ENCODE peak calls at places on chromosomes 1 and 21, in six cellular contexts. One of them, this sample, is unnamed.

GRCh38 chr1:14987829-14988603 is 165.5 kb upstream of the TMEM51 start:
- DNase-seq in GM12878: no peak
- DNase-seq in tibial nerve: no peak
- DNase-seq in stomach: no peak
- DNase-seq in A549: no peak
- DNase-seq in ovary: no peak
- DNase-seq in this sample: no peak

GRCh38 chr21:28714795-28715464 is 277.7 kb downstream of the LTN1 start:
- DNase-seq in ovary: no peak
- DNase-seq in GM12878: no peak
- DNase-seq in tibial nerve: no peak
- DNase-seq in stomach: no peak
- DNase-seq in A549: no peak
- DNase-seq in this sample: no peak

GRCh38 chr1:6700853-6701436 is 671 bp downstream of the DNAJC11 start:
- DNase-seq in stomach: no peak
- DNase-seq in ovary: no peak
- DNase-seq in tibial nerve: no peak
- DNase-seq in A549: no peak
- DNase-seq in GM12878: no peak
- DNase-seq in this sample: peak; percentile 76

GRCh38 chr1:203512830-203513578 is 19.1 kb downstream of the OPTC start:
- DNase-seq in ovary: peak; percentile 35
- DNase-seq in stomach: peak; percentile 44
- DNase-seq in A549: peak; percentile 93
- DNase-seq in GM12878: no peak
- DNase-seq in tibial nerve: peak; percentile 65
- DNase-seq in this sample: peak; percentile 85

GRCh38 chr1:236394905-236395779 is 1.1 kb downstream of the EDARADD start:
- DNase-seq in GM12878: no peak
- DNase-seq in tibial nerve: no peak
- DNase-seq in A549: no peak
- DNase-seq in ovary: peak; percentile 20
- DNase-seq in stomach: peak; percentile 63
- DNase-seq in this sample: no peak

GRCh38 chr21:46500224-46500861 is 41.7 kb downstream of the DIP2A start:
- DNase-seq in GM12878: no peak
- DNase-seq in stomach: no peak
- DNase-seq in tibial nerve: no peak
- DNase-seq in ovary: no peak
- DNase-seq in A549: peak; percentile 30
- DNase-seq in this sample: no peak

GRCh38 chr1:109254621-109255096 is 5.3 kb downstream of the CELSR2 start:
- DNase-seq in stomach: no peak
- DNase-seq in GM12878: no peak
- DNase-seq in tibial nerve: no peak
- DNase-seq in A549: no peak
- DNase-seq in ovary: no peak
- DNase-seq in this sample: no peak

GRCh38 chr1:245614476-245614875 is 459.7 kb downstream of the KIF26B start:
- DNase-seq in A549: no peak
- DNase-seq in tibial nerve: no peak
- DNase-seq in ovary: no peak
- DNase-seq in stomach: no peak
- DNase-seq in GM12878: no peak
- DNase-seq in this sample: no peak

GRCh38 chr1:6358144-6358624 is 35.4 kb downstream of the ACOT7 start:
- DNase-seq in tibial nerve: no peak
- DNase-seq in GM12878: no peak
- DNase-seq in stomach: no peak
- DNase-seq in ovary: no peak
- DNase-seq in A549: no peak
- DNase-seq in this sample: no peak

GRCh38 chr1:51569284-51570062 is 47.4 kb upstream of the OSBPL9 start:
- DNase-seq in A549: peak; percentile 31
- DNase-seq in tibial nerve: no peak
- DNase-seq in GM12878: peak; percentile 84
- DNase-seq in ovary: no peak
- DNase-seq in stomach: peak; percentile 40
- DNase-seq in this sample: no peak

GRCh38 chr1:85559890-85560289 is 20.7 kb upstream of the CCN1 start:
- DNase-seq in GM12878: no peak
- DNase-seq in tibial nerve: no peak
- DNase-seq in stomach: no peak
- DNase-seq in A549: no peak
- DNase-seq in ovary: no peak
- DNase-seq in this sample: no peak

GRCh38 chr1:169681094-169681493 is 30.3 kb downstream of the SELL start:
- DNase-seq in A549: no peak
- DNase-seq in GM12878: no peak
- DNase-seq in tibial nerve: no peak
- DNase-seq in stomach: no peak
- DNase-seq in ovary: no peak
- DNase-seq in this sample: no peak

GRCh38 chr1:111198836-111199235 is 1.6 kb downstream of the DENND2D start:
- DNase-seq in ovary: no peak
- DNase-seq in A549: no peak
- DNase-seq in stomach: no peak
- DNase-seq in GM12878: no peak
- DNase-seq in tibial nerve: no peak
- DNase-seq in this sample: no peak

GRCh38 chr21:43890042-43890441 is 25.0 kb downstream of the AGPAT3 start:
- DNase-seq in stomach: no peak
- DNase-seq in A549: no peak
- DNase-seq in ovary: no peak
- DNase-seq in GM12878: no peak
- DNase-seq in tibial nerve: no peak
- DNase-seq in this sample: no peak

GRCh38 chr21:17526771-17527170 is 13.9 kb downstream of the CXADR start:
- DNase-seq in tibial nerve: no peak
- DNase-seq in GM12878: no peak
- DNase-seq in stomach: no peak
- DNase-seq in A549: no peak
- DNase-seq in ovary: no peak
- DNase-seq in this sample: no peak

GRCh38 chr21:31370281-31370892 is 26.3 kb upstream of the TIAM1 start:
- DNase-seq in stomach: no peak
- DNase-seq in ovary: no peak
- DNase-seq in A549: no peak
- DNase-seq in GM12878: no peak
- DNase-seq in tibial nerve: no peak
- DNase-seq in this sample: no peak

DNA sequence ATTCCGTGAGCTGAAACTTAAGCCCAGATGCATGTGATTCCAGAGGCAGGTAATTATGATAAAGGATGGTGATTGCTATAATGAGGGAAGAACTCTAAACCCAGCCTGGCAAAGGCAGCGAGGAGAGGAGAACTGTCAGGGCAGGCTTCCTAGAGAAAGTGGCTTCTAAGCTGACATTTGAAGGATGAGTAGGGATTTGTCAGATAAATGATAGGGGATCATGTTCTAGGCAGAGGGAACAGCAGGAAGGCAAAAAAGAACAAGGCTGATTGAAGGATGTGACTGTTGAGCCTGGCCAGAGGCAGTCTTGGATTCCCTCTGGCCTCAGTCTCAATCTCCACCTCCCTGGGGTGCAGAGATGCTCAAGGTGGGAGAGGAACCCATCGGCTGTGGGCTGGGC is 146.4 kb upstream of the POU3F1 start:
- DNase-seq in A549: no peak
- DNase-seq in ovary: no peak
- DNase-seq in tibial nerve: no peak
- DNase-seq in GM12878: no peak
- DNase-seq in stomach: no peak
- DNase-seq in this sample: no peak
- TF ChIP-seq EP300 in A549: no peak
- TF ChIP-seq EP300 in ovary: no peak
- TF ChIP-seq EP300 in tibial nerve: no peak
- TF ChIP-seq EP300 in GM12878: no peak
- TF ChIP-seq EP300 in stomach: no peak
- TF ChIP-seq EP300 in this sample: no peak

DNA sequence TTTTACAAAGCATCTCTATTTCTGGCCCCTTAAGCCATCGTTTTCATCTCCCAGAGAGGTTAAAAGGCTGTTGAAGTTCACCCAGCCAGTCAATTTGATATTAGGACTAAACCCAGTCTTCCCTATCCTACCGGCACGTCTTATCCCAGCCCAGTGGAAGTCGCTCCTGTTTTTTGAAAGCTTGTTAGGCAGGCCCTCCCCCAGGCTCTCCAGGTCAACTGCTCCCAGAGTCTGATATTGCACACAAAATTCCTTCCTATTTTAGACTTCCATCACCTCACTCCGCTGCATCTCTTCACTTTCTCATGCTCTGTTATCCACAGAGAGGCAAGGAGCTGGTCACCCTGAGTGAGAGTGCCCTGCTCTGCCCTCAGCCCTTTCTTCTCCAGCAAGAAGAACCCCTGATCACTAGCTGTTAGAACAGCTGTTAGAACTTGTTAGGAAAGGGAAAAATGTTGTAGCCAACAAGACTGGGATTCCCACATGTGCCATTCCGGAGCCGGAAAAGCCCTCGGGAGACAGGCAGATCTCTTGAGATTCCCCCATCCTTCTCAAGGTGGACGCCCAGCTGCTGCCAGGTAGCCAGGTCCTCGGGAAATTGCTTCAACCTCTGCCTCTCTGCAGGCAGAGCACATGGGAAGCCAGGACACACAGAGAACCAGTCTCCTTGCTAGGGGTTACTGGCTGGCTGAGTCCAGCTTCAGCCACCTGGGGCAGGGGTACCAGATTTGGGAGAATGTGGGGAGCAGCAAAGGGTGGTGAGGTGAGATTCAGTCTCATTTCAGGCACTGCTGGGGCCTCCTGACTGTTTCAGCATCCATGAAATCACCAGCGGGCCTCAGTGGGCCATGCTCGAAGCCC is 25.7 kb downstream of the PLXNA2 start:
- DNase-seq in tibial nerve: no peak
- DNase-seq in GM12878: no peak
- DNase-seq in stomach: no peak
- DNase-seq in ovary: no peak
- DNase-seq in A549: no peak
- DNase-seq in this sample: no peak
- TF ChIP-seq POLR2A in tibial nerve: no peak
- TF ChIP-seq POLR2A in GM12878: no peak
- TF ChIP-seq POLR2A in stomach: no peak
- TF ChIP-seq POLR2A in ovary: no peak
- TF ChIP-seq POLR2A in A549: no peak
- TF ChIP-seq POLR2A in this sample: no peak

DNA sequence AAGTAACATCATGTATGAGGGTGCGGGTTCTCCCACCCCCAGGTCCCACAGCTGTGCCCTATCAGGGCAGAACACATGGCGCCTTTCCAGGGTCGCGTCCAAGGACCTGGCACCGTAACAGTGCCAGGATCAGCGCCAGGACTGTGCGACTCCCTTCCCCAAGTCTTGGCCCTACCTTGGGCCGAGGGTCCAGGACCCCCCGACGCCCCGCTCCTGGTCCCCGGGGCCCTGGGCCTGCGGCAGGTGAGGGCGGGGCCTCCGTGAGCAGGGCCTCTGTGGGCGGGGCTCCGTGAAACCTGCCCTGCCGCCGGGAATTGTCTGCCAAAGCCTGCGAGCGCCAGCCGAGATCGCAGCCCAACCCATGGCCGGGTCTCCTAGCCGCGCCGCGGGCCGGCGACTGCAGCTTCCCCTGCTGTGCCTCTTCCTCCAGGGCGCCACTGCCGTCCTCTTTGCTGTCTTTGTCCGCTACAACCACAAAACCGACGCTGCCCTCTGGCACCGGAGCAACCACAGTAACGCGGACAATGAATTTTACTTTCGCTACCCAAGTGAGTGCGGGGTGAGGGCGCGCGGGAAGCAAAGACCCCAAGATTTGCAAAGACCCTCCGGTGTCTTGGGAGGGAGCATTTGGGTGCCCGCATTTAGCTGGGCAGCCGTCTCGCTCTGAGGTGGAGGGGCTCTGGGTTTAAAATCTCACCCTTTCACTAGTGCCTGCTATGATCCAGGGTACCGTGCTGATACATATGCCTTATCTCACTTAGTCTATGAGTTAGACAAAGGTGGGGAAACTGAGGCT is at the start of gene RHBG:
- DNase-seq in ovary: peak; percentile 66
- DNase-seq in GM12878: no peak
- DNase-seq in tibial nerve: no peak
- DNase-seq in stomach: peak; percentile 84
- DNase-seq in A549: no peak
- DNase-seq in this sample: no peak
- TF ChIP-seq EP300 in ovary: no peak
- TF ChIP-seq EP300 in GM12878: no peak
- TF ChIP-seq EP300 in tibial nerve: no peak
- TF ChIP-seq EP300 in stomach: no peak
- TF ChIP-seq EP300 in A549: no peak
- TF ChIP-seq EP300 in this sample: no peak

GRCh38 chr1:70353038-70353437 is 1.5 kb downstream of the ANKRD13C start:
- DNase-seq in ovary: no peak
- DNase-seq in tibial nerve: no peak
- DNase-seq in A549: no peak
- DNase-seq in stomach: no peak
- DNase-seq in GM12878: no peak
- DNase-seq in this sample: no peak

GRCh38 chr1:70355111-70355407 is 537 bp upstream of the ANKRD13C start:
- DNase-seq in GM12878: no peak
- DNase-seq in A549: no peak
- DNase-seq in stomach: no peak
- DNase-seq in ovary: no peak
- DNase-seq in tibial nerve: no peak
- DNase-seq in this sample: no peak

GRCh38 chr1:70358921-70359564 is 4.5 kb upstream of the ANKRD13C start:
- DNase-seq in GM12878: no peak
- DNase-seq in A549: no peak
- DNase-seq in ovary: no peak
- DNase-seq in stomach: no peak
- DNase-seq in tibial nerve: no peak
- DNase-seq in this sample: no peak

GRCh38 chr1:70353641-70354331 is 736 bp downstream of the ANKRD13C start:
- DNase-seq in ovary: no peak
- DNase-seq in tibial nerve: no peak
- DNase-seq in A549: peak; percentile 14
- DNase-seq in stomach: no peak
- DNase-seq in GM12878: peak; percentile 13
- DNase-seq in this sample: peak; percentile 83

DNA sequence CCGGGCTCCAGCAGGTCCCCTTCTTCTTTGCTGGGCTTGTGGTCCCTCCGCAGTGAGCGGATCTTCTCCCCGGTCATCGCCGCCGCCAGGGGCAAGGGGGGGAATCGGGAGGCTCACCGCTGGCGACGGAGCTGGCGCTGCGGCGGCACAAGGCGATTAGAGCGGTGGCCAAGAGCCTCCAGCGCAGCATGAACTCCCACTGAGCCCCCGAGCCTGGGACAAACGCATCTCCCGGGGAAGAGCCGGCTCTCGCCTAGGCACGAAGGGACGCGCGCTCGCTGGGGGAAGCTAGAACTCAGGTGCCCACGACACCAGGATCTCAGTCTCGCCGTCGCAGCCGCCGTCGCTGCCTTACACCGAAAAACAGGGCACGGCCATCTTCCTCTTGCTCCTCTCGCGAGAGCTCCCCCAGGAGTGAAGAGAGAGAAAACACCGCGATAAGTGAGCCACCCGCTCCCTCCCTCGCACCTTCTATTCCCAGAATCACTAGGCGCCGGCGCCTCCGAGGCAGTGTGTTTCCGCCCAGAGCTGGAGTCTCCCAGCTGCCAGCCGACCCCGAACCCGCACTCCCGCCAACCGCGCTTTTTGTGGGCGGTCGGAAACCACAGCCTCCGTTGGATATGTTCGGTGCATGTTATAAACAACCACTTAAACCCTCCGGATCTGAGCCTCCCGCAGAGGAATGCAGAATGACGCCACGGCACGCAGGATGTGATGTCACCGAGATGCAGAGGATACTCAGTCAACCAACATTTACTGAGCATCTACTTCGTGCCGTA is at the start of gene ANKRD13C:
- DNase-seq in stomach: peak; percentile 93
- DNase-seq in GM12878: peak; percentile 83
- DNase-seq in A549: peak; percentile 83
- DNase-seq in ovary: peak; percentile 93
- DNase-seq in tibial nerve: peak; percentile 95
- DNase-seq in this sample: peak; percentile 95
- TF ChIP-seq POLR2A in stomach: no peak
- TF ChIP-seq POLR2A in GM12878: peak; percentile 97
- TF ChIP-seq POLR2A in A549: peak; percentile 79
- TF ChIP-seq POLR2A in ovary: peak; percentile 91
- TF ChIP-seq POLR2A in tibial nerve: peak; percentile 77
- TF ChIP-seq POLR2A in this sample: no peak